ENCODE peak calls at places on chromosomes 5 and 9, in four cellular contexts. One of them, this sample, is unnamed.

GRCh38 chr5:144951001-144951400 is 780.3 kb downstream of the KCTD16 start:
- DNase-seq in fibroblast of lung: no peak
- DNase-seq in sigmoid colon: no peak
- DNase-seq in ovary: no peak
- DNase-seq in this sample: no peak

GRCh38 chr5:38396766-38397165 is 138.4 kb downstream of the EGFLAM start:
- DNase-seq in fibroblast of lung: no peak
- DNase-seq in sigmoid colon: no peak
- DNase-seq in ovary: no peak
- DNase-seq in this sample: no peak

GRCh38 chr5:2068515-2068914 is 185.8 kb upstream of the IRX4 start:
- DNase-seq in fibroblast of lung: no peak
- DNase-seq in sigmoid colon: no peak
- DNase-seq in ovary: no peak
- DNase-seq in this sample: no peak

GRCh38 chr9:93223241-93224180 is 39.6 kb downstream of the WNK2 start:
- DNase-seq in fibroblast of lung: peak; percentile 70
- DNase-seq in sigmoid colon: no peak
- DNase-seq in ovary: no peak
- DNase-seq in this sample: no peak

GRCh38 chr9:107504585-107505455 is 15.3 kb upstream of the KLF4 start:
- DNase-seq in fibroblast of lung: peak; percentile 94
- DNase-seq in sigmoid colon: no peak
- DNase-seq in ovary: no peak
- DNase-seq in this sample: no peak

GRCh38 chr5:72166070-72166979 is 59.0 kb downstream of the MAP1B start:
- DNase-seq in fibroblast of lung: peak; percentile 79
- DNase-seq in sigmoid colon: peak; percentile 70
- DNase-seq in ovary: peak; percentile 35
- DNase-seq in this sample: no peak

GRCh38 chr9:96874947-96875459 is 20.7 kb upstream of the ZNF782 start:
- DNase-seq in fibroblast of lung: peak; percentile 32
- DNase-seq in sigmoid colon: no peak
- DNase-seq in ovary: no peak
- DNase-seq in this sample: peak; percentile 74

GRCh38 chr5:154220625-154221024 is 30.1 kb downstream of the GALNT10 start:
- DNase-seq in fibroblast of lung: peak; percentile 55
- DNase-seq in sigmoid colon: no peak
- DNase-seq in ovary: no peak
- DNase-seq in this sample: no peak

GRCh38 chr5:1725641-1726468 is 73.8 kb downstream of the MRPL36 start:
- DNase-seq in fibroblast of lung: no peak
- DNase-seq in sigmoid colon: peak; percentile 45
- DNase-seq in ovary: no peak
- DNase-seq in this sample: no peak

GRCh38 chr5:91283326-91283725 is 99.8 kb downstream of the ARRDC3 start:
- DNase-seq in fibroblast of lung: no peak
- DNase-seq in sigmoid colon: no peak
- DNase-seq in ovary: no peak
- DNase-seq in this sample: no peak

GRCh38 chr5:125313555-125313954 is 567.1 kb upstream of the ZNF608 start:
- DNase-seq in fibroblast of lung: no peak
- DNase-seq in sigmoid colon: no peak
- DNase-seq in ovary: no peak
- DNase-seq in this sample: no peak

GRCh38 chr9:124518116-124518515 is 10.9 kb upstream of the NR5A1 start:
- DNase-seq in fibroblast of lung: no peak
- DNase-seq in sigmoid colon: no peak
- DNase-seq in ovary: no peak
- DNase-seq in this sample: no peak

GRCh38 chr5:78953092-78953800 is 31.9 kb downstream of the ARSB start:
- DNase-seq in fibroblast of lung: peak; percentile 14
- DNase-seq in sigmoid colon: no peak
- DNase-seq in ovary: no peak
- DNase-seq in this sample: peak; percentile 45

GRCh38 chr9:99743455-99743854 is 78.2 kb upstream of the NR4A3 start:
- DNase-seq in fibroblast of lung: no peak
- DNase-seq in sigmoid colon: no peak
- DNase-seq in ovary: no peak
- DNase-seq in this sample: no peak

GRCh38 chr5:33938881-33939280 is 2.7 kb downstream of the RXFP3 start:
- DNase-seq in fibroblast of lung: no peak
- DNase-seq in sigmoid colon: no peak
- DNase-seq in ovary: no peak
- DNase-seq in this sample: no peak

GRCh38 chr5:59724482-59725392 is 168.8 kb downstream of the PDE4D start:
- DNase-seq in fibroblast of lung: peak; percentile 70
- DNase-seq in sigmoid colon: no peak
- DNase-seq in ovary: no peak
- DNase-seq in this sample: peak; percentile 9

GRCh38 chr5:163354685-163355084 is 82.7 kb upstream of the CCNG1 start:
- DNase-seq in fibroblast of lung: no peak
- DNase-seq in sigmoid colon: no peak
- DNase-seq in ovary: no peak
- DNase-seq in this sample: peak; percentile 68

GRCh38 chr5:142095651-142096330 is 12.8 kb upstream of the NDFIP1 start:
- DNase-seq in fibroblast of lung: no peak
- DNase-seq in sigmoid colon: no peak
- DNase-seq in ovary: no peak
- DNase-seq in this sample: no peak

GRCh38 chr5:176391999-176392398 is 3.4 kb downstream of the HIGD2A start:
- DNase-seq in fibroblast of lung: no peak
- DNase-seq in sigmoid colon: no peak
- DNase-seq in ovary: no peak
- DNase-seq in this sample: no peak

GRCh38 chr5:9621379-9621903 is 8.7 kb downstream of the TAS2R1 start:
- DNase-seq in fibroblast of lung: peak; percentile 6
- DNase-seq in sigmoid colon: no peak
- DNase-seq in ovary: no peak
- DNase-seq in this sample: no peak

GRCh38 chr9:132584616-132585560 is 2.5 kb downstream of the BARHL1 start:
- DNase-seq in fibroblast of lung: peak; percentile 14
- DNase-seq in sigmoid colon: no peak
- DNase-seq in ovary: no peak
- DNase-seq in this sample: no peak

GRCh38 chr5:1545126-1545797 is 21.5 kb upstream of the LPCAT1 start:
- DNase-seq in fibroblast of lung: no peak
- DNase-seq in sigmoid colon: peak; percentile 14
- DNase-seq in ovary: no peak
- DNase-seq in this sample: no peak

GRCh38 chr5:96079962-96080361 is 118.3 kb upstream of the ELL2 start:
- DNase-seq in fibroblast of lung: no peak
- DNase-seq in sigmoid colon: no peak
- DNase-seq in ovary: no peak
- DNase-seq in this sample: no peak

GRCh38 chr9:15142903-15143534 is 164.0 kb downstream of the TTC39B start:
- DNase-seq in fibroblast of lung: peak; percentile 77
- DNase-seq in sigmoid colon: no peak
- DNase-seq in ovary: no peak
- DNase-seq in this sample: peak; percentile 62

GRCh38 chr9:137778914-137779313 is 98.7 kb upstream of the CACNA1B start:
- DNase-seq in fibroblast of lung: no peak
- DNase-seq in sigmoid colon: no peak
- DNase-seq in ovary: no peak
- DNase-seq in this sample: no peak

GRCh38 chr9:117825609-117826347 is 121.6 kb downstream of the TLR4 start:
- DNase-seq in fibroblast of lung: no peak
- DNase-seq in sigmoid colon: no peak
- DNase-seq in ovary: no peak
- DNase-seq in this sample: no peak

GRCh38 chr5:24749701-24750100 is 104.9 kb upstream of the CDH10 start:
- DNase-seq in fibroblast of lung: no peak
- DNase-seq in sigmoid colon: no peak
- DNase-seq in ovary: no peak
- DNase-seq in this sample: no peak

GRCh38 chr5:3331819-3332218 is 263.8 kb upstream of the IRX1 start:
- DNase-seq in fibroblast of lung: no peak
- DNase-seq in sigmoid colon: no peak
- DNase-seq in ovary: no peak
- DNase-seq in this sample: no peak

DNA sequence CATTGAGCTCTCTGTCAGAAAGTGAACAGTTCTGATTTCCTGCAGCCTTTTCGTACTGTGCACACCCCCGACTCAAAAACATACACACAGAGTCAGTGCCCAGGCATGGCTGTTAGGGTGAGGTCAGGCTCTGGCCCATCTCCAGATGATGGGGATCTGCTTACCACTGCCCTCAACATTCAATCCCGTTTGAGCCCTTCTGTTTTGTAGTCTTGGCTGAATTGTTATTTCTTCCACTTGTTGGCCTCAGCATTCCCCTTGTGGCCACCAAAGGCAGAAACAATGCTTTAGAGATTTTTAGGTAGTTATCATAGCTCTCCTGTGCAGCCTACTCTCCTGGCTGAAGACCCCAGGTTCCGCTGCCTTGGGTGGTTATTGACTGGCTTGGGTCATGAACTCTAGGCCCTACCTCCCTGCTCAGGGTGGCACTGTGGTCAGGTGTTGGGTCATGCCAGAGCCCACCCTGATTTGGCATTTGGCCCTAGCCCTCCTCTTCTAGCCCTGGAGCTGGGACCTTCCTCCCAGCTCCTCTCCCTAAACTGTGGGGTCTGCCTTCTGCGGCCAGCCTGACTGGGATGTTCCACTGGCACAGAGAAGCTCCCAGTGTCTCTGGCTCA is 7.8 kb upstream of the MYOZ3 start:
- DNase-seq in fibroblast of lung: peak; percentile 54
- DNase-seq in sigmoid colon: no peak
- DNase-seq in ovary: no peak
- DNase-seq in this sample: no peak
- TF ChIP-seq CTCF in fibroblast of lung: peak; percentile 60
- TF ChIP-seq CTCF in sigmoid colon: no peak
- TF ChIP-seq CTCF in ovary: no peak
- TF ChIP-seq CTCF in this sample: no peak

DNA sequence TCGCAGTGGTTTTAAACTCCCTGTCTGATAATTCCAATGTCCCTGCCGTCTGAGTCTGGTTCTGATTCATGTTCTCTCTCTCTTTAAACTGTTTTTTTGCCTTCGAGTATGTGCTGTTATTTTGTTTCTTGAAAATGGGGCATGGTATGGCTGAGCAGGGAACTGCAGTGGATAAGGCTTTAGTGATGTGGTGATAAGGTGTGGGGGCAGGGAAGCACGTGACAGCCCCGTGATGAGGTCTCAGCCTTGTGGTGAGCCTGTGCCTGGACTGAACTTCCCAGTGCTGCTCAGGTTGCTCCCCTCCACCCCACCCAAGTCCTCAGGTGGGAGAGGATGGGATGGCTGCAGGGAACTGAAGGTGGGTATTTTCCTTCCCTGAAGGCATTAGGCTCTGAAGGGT is 5.5 kb upstream of the ZNF354B start:
- DNase-seq in fibroblast of lung: no peak
- DNase-seq in sigmoid colon: no peak
- DNase-seq in ovary: no peak
- DNase-seq in this sample: no peak
- TF ChIP-seq CTCF in fibroblast of lung: no peak
- TF ChIP-seq CTCF in sigmoid colon: no peak
- TF ChIP-seq CTCF in ovary: no peak
- TF ChIP-seq CTCF in this sample: no peak

DNA sequence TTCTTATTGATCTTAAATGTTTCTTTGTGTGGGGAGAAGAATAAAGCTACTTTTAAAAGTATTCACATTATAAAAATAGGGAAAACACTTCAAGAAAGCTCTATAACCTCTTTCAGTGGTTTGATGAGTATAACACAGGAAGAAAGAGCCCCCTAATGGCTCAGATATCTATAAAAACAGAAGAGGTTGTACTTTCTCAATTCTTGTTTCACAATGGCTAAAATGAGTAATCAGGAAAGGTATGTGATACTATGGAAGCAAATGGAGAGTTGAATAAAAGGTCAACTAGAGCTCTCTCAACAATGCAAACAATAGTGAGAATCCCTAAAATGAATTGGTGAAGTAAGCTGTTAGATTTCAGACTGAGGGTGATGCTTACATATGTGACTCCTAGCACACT is 584.6 kb upstream of the CDH18 start:
- DNase-seq in fibroblast of lung: peak; percentile 88
- DNase-seq in sigmoid colon: no peak
- DNase-seq in ovary: no peak
- DNase-seq in this sample: no peak
- TF ChIP-seq CTCF in fibroblast of lung: peak; percentile 44
- TF ChIP-seq CTCF in sigmoid colon: no peak
- TF ChIP-seq CTCF in ovary: no peak
- TF ChIP-seq CTCF in this sample: no peak

DNA sequence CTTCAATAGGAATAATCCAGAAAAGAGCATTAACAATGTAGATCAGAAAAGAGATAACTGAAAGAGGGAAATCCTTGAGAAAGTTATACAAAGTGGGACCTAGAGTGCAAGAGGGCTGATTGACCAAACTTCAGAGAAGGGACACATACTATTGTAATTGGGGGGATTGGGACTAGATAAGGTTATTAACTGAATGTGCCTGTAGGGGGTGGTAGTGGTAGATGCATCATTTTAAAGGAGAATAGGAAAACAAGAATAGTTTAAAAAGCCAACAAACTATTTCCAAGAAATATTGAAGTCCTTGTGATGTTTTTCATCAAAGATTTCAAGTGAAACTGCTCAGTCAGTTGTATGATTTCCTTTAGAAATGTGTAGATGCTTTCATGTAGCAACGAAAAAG is 468.5 kb downstream of the TAF11L14 start:
- DNase-seq in fibroblast of lung: no peak
- DNase-seq in sigmoid colon: no peak
- DNase-seq in ovary: no peak
- DNase-seq in this sample: no peak
- TF ChIP-seq CTCF in fibroblast of lung: no peak
- TF ChIP-seq CTCF in sigmoid colon: no peak
- TF ChIP-seq CTCF in ovary: no peak
- TF ChIP-seq CTCF in this sample: no peak

GRCh38 chr5:35186749-35187148 is 43.5 kb downstream of the PRLR start:
- DNase-seq in fibroblast of lung: no peak
- DNase-seq in sigmoid colon: no peak
- DNase-seq in ovary: no peak
- DNase-seq in this sample: no peak
- TF ChIP-seq CTCF in fibroblast of lung: no peak
- TF ChIP-seq CTCF in sigmoid colon: no peak
- TF ChIP-seq CTCF in ovary: no peak
- TF ChIP-seq CTCF in this sample: no peak

DNA sequence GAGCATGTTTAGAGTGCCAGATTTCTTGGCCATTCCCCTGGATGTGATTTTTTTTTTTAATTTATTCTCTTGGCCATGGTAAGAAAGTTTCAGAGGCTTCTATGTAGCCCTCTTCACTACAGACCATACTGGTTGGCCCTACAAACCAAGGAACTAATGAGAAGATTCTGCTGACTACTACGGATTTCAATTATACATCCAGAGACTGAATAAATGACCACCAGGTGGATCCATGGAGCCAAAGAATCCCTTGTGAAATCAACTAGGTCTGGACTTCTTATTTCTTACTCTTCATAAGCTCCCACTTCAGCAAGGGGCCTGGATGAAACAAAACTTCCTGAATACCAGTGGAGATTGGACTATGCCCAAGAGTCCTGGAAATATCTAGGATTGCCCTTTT is 27.6 kb downstream of the ZNF622 start:
- DNase-seq in fibroblast of lung: no peak
- DNase-seq in sigmoid colon: no peak
- DNase-seq in ovary: no peak
- DNase-seq in this sample: no peak
- TF ChIP-seq CTCF in fibroblast of lung: no peak
- TF ChIP-seq CTCF in sigmoid colon: no peak
- TF ChIP-seq CTCF in ovary: no peak
- TF ChIP-seq CTCF in this sample: no peak

This sample was measured in GM13976.